ENCODE peak calls at places on chromosomes 16 and 17, in four cellular contexts. One of them, this sample, is unnamed.

GRCh38 chr16:31277659-31278260 is 18.0 kb downstream of the ITGAM start:
- DNase-seq in Peyer's patch: no peak
- DNase-seq in uterus: no peak
- DNase-seq in ascending aorta: no peak
- DNase-seq in this sample: no peak

GRCh38 chr16:60203525-60204124 is 1469.5 kb upstream of the GOT2 start:
- DNase-seq in Peyer's patch: no peak
- DNase-seq in uterus: no peak
- DNase-seq in ascending aorta: no peak
- DNase-seq in this sample: no peak

GRCh38 chr17:46154151-46154816 is 38.9 kb downstream of the KANSL1 start:
- DNase-seq in Peyer's patch: no peak
- DNase-seq in uterus: no peak
- DNase-seq in ascending aorta: no peak
- DNase-seq in this sample: no peak

GRCh38 chr16:86498155-86498651 is 12.1 kb upstream of the FOXF1 start:
- DNase-seq in Peyer's patch: no peak
- DNase-seq in uterus: no peak
- DNase-seq in ascending aorta: no peak
- DNase-seq in this sample: no peak

GRCh38 chr17:6059406-6059805 is 10.8 kb upstream of the WSCD1 start:
- DNase-seq in Peyer's patch: no peak
- DNase-seq in uterus: no peak
- DNase-seq in ascending aorta: no peak
- DNase-seq in this sample: no peak

GRCh38 chr16:7390974-7391373 is 58.3 kb downstream of the RBFOX1 start:
- DNase-seq in Peyer's patch: no peak
- DNase-seq in uterus: no peak
- DNase-seq in ascending aorta: no peak
- DNase-seq in this sample: no peak

GRCh38 chr16:69131749-69132423 is 502 bp downstream of the CHTF8 start:
- DNase-seq in Peyer's patch: peak; percentile 81
- DNase-seq in uterus: peak; percentile 75
- DNase-seq in ascending aorta: no peak
- DNase-seq in this sample: peak; percentile 84

GRCh38 chr17:44971776-44972483 is 3.8 kb upstream of the C1QL1 start:
- DNase-seq in Peyer's patch: no peak
- DNase-seq in uterus: no peak
- DNase-seq in ascending aorta: no peak
- DNase-seq in this sample: no peak

GRCh38 chr17:21843951-21844590 is 151.7 kb downstream of the KCNJ18 start:
- DNase-seq in Peyer's patch: no peak
- DNase-seq in uterus: no peak
- DNase-seq in ascending aorta: no peak
- DNase-seq in this sample: no peak

GRCh38 chr16:21260870-21261791 is 17.0 kb downstream of the CRYM start:
- DNase-seq in Peyer's patch: peak; percentile 77
- DNase-seq in uterus: peak; percentile 46
- DNase-seq in ascending aorta: no peak
- DNase-seq in this sample: peak; percentile 46

GRCh38 chr17:40560592-40561293 is 4.5 kb downstream of the CCR7 start:
- DNase-seq in Peyer's patch: peak; percentile 47
- DNase-seq in uterus: no peak
- DNase-seq in ascending aorta: no peak
- DNase-seq in this sample: peak; percentile 73

GRCh38 chr17:76382305-76382802 is 2.1 kb upstream of the SPHK1 start:
- DNase-seq in Peyer's patch: no peak
- DNase-seq in uterus: no peak
- DNase-seq in ascending aorta: no peak
- DNase-seq in this sample: no peak

GRCh38 chr16:31351937-31352315 is 3.0 kb upstream of the ITGAX start:
- DNase-seq in Peyer's patch: no peak
- DNase-seq in uterus: no peak
- DNase-seq in ascending aorta: no peak
- DNase-seq in this sample: no peak

GRCh38 chr17:62880120-62880519 is 72.0 kb upstream of the MARCHF10 start:
- DNase-seq in Peyer's patch: no peak
- DNase-seq in uterus: no peak
- DNase-seq in ascending aorta: no peak
- DNase-seq in this sample: no peak

GRCh38 chr16:56748191-56748590 is 18.3 kb downstream of the NUP93 start:
- DNase-seq in Peyer's patch: no peak
- DNase-seq in uterus: no peak
- DNase-seq in ascending aorta: no peak
- DNase-seq in this sample: no peak

GRCh38 chr17:53135969-53136368 is 686.8 kb upstream of the KIF2B start:
- DNase-seq in Peyer's patch: no peak
- DNase-seq in uterus: no peak
- DNase-seq in ascending aorta: no peak
- DNase-seq in this sample: no peak

GRCh38 chr16:65154321-65154720 is 32.5 kb upstream of the CDH11 start:
- DNase-seq in Peyer's patch: no peak
- DNase-seq in uterus: no peak
- DNase-seq in ascending aorta: no peak
- DNase-seq in this sample: no peak

GRCh38 chr16:30896203-30896889 is at the start of gene CTF1:
- DNase-seq in Peyer's patch: peak; percentile 65
- DNase-seq in uterus: peak; percentile 91
- DNase-seq in ascending aorta: peak; percentile 38
- DNase-seq in this sample: peak; percentile 92

GRCh38 chr16:19203374-19203966 is 35.4 kb downstream of the SYT17 start:
- DNase-seq in Peyer's patch: no peak
- DNase-seq in uterus: no peak
- DNase-seq in ascending aorta: no peak
- DNase-seq in this sample: no peak
- H3K27ac ChIP-seq in Peyer's patch: no peak overlapping the region
- H3K27ac ChIP-seq in uterus: no peak overlapping the region
- H3K27ac ChIP-seq in ascending aorta: no peak overlapping the region
- H3K27ac ChIP-seq in this sample: no peak overlapping the region

DNA sequence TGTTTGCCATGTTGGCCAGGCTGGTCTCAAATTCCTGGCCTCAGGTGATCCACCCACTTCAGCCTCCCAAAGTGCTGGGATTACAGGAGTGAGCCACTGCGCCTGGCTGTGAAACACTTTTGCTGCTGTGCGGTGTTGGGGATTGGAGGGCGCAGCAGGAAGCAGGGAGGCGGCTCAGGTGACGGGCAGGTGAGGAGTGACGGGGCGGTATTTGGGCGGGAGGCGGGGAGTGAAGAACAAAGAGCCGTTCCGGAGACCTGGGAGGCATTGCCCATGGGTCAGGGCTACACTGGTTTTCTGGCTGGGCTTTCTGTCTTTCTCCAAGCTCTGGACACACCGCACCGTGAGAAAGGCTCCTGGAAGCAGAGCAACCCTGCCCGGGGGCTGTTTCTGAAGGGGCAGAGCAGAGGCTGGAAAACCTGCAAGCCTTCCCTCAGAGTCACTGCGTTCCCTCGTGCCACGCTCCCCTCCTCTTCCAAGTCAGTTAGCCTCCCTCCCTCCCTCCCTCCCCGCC is 22.1 kb downstream of the CRISPLD2 start:
- DNase-seq in Peyer's patch: peak; percentile 79
- DNase-seq in uterus: no peak
- DNase-seq in ascending aorta: no peak
- DNase-seq in this sample: no peak
- H3K4me3 ChIP-seq in Peyer's patch: peak overlapping the region; percentile 27
- H3K4me3 ChIP-seq in uterus: no peak overlapping the region
- H3K4me3 ChIP-seq in ascending aorta: no peak overlapping the region
- H3K4me3 ChIP-seq in this sample: no peak overlapping the region

DNA sequence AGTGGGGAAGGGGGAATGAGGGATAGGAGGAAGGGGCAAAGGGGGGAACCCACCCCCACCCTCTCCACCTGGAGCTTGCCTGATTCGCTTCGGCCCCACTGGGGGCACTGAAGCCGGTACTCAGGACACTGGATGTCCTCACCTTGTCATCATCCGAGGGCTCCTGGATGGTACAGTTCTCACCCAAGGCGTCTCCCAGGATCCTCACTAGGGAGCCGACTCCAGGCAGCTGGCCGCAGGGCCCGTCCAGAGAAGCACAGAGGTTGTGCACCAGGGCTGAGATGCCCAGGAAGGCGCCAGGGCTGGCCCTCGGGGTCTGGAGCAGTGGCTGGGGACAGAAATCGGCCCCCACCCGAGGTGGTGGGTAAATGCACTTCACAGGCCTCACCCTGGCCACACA is 92.3 kb downstream of the LITAF start:
- DNase-seq in Peyer's patch: no peak
- DNase-seq in uterus: no peak
- DNase-seq in ascending aorta: no peak
- DNase-seq in this sample: no peak
- TF ChIP-seq CTCF in Peyer's patch: no peak
- TF ChIP-seq CTCF in uterus: no peak
- TF ChIP-seq CTCF in ascending aorta: no peak
- TF ChIP-seq CTCF in this sample: no peak

DNA sequence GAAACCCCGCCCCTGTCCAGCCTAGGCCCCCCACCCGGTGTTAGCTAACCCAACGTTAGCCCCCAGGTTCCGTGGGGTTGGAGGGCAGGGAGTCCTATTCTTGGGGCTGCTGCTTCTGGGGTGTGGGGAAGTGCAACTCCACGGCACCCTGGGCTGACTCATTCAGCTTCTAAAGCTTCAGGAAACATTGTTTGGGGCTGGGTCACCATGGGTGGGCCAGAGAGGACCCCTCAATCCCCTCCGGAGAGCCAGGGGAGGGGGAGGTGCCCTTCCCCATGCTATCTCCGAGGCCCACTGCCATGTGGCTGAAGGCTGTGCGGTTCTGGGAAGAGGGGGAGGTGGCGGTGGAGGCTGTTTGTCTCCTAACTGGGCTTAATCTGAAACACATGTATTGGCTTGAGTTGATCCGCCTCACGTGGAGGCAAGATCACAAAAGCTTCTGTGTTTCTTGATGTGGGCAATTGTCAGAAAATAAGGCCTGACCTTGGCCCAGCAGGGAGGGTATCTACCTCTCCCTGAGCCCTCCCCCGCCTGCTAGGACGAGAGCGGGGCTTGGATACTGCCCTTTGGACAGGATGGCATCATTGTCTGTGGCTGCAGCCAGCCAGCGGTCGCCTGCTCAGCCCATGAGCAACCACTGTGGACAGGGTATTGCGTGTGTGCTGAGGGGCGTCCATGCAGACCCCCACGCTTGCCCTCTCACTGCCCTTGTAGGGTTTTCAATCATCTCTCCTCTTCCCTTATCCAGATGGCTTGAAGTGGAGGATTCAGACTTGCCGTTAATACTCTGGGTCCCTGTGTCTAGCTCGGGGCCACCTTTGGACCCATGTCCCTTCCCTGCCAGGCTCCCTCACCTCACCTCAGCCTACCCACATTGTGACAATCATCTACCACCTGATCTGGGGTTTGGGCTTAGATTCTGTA is 1.3 kb downstream of the SERPINF1 start:
- DNase-seq in Peyer's patch: peak; percentile 75
- DNase-seq in uterus: peak; percentile 85
- DNase-seq in ascending aorta: no peak
- DNase-seq in this sample: peak; percentile 77
- H3K27ac ChIP-seq in Peyer's patch: peak overlapping the region; percentile 70
- H3K27ac ChIP-seq in uterus: peak overlapping the region; percentile 95
- H3K27ac ChIP-seq in ascending aorta: peak overlapping the region; percentile 59
- H3K27ac ChIP-seq in this sample: peak overlapping the region; percentile 43

DNA sequence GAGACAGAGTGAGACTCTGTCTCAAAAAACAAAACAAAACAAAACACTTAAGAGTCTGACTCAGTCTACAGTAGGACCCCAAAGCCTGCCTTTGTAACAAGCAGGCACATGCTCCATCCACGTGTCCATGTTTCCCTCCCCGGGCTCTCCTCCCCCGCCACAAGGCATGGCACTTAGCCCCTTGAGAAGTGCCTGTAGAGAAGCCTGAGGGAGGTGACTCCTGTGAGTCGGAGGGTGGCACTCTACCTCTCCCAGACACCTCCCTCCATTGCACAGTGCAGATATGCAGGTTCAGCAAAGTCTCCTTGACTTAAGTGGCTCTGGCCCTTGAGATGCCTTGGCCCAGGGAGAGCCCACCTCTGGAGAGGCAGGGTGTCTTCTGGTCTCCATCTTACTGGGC is 6.8 kb downstream of the FHOD1 start:
- DNase-seq in Peyer's patch: peak; percentile 42
- DNase-seq in uterus: no peak
- DNase-seq in ascending aorta: no peak
- DNase-seq in this sample: no peak
- H3K4me3 ChIP-seq in Peyer's patch: no peak overlapping the region
- H3K4me3 ChIP-seq in uterus: no peak overlapping the region
- H3K4me3 ChIP-seq in ascending aorta: no peak overlapping the region
- H3K4me3 ChIP-seq in this sample: no peak overlapping the region

GRCh38 chr17:71438631-71439146 is 682.1 kb upstream of the SOX9 start:
- DNase-seq in Peyer's patch: no peak
- DNase-seq in uterus: no peak
- DNase-seq in ascending aorta: no peak
- DNase-seq in this sample: no peak
- TF ChIP-seq CTCF in Peyer's patch: no peak
- TF ChIP-seq CTCF in uterus: no peak
- TF ChIP-seq CTCF in ascending aorta: no peak
- TF ChIP-seq CTCF in this sample: no peak

GRCh38 chr16:17452931-17453330 is 17.8 kb downstream of the XYLT1 start:
- DNase-seq in Peyer's patch: no peak
- DNase-seq in uterus: no peak
- DNase-seq in ascending aorta: no peak
- DNase-seq in this sample: no peak

GRCh38 chr16:17450291-17450690 is 20.5 kb downstream of the XYLT1 start:
- DNase-seq in Peyer's patch: no peak
- DNase-seq in uterus: no peak
- DNase-seq in ascending aorta: no peak
- DNase-seq in this sample: no peak

GRCh38 chr16:17454331-17454730 is 16.4 kb downstream of the XYLT1 start:
- DNase-seq in Peyer's patch: no peak
- DNase-seq in uterus: no peak
- DNase-seq in ascending aorta: no peak
- DNase-seq in this sample: no peak

GRCh38 chr16:17453365-17454122 is 17.2 kb downstream of the XYLT1 start:
- DNase-seq in Peyer's patch: no peak
- DNase-seq in uterus: no peak
- DNase-seq in ascending aorta: no peak
- DNase-seq in this sample: no peak

GRCh38 chr16:17451835-17452234 is 18.9 kb downstream of the XYLT1 start:
- DNase-seq in Peyer's patch: no peak
- DNase-seq in uterus: no peak
- DNase-seq in ascending aorta: no peak
- DNase-seq in this sample: no peak
- H3K27ac ChIP-seq in Peyer's patch: no peak overlapping the region
- H3K27ac ChIP-seq in uterus: no peak overlapping the region
- H3K27ac ChIP-seq in ascending aorta: no peak overlapping the region
- H3K27ac ChIP-seq in this sample: no peak overlapping the region

This sample was measured in coronary artery.